ENCODE peak calls at places on chromosomes 6 and 20, in six cellular contexts. Y is H1, P is mesendoderm, D is mesenchymal stem cell, F is neuronal stem cell, Q is H9. E is an unnamed sample.

GRCh38 chr20:45489083-45489531 is 19.6 kb downstream of the WFDC2 start:
- DNase-seq in P (peak), D (no peak), Y (no peak), F (no peak), Q (no peak), E (no peak)

GRCh38 chr20:39458452-39458851 is 496.3 kb downstream of the DHX35 start:
- DNase-seq in D (no peak), P (no peak), Y (no peak), Q (no peak), F (no peak), E (no peak)

GRCh38 chr6:21188505-21189223 is 404.9 kb upstream of the SOX4 start:
- DNase-seq in P (peak), Y (no peak), F (no peak), D (no peak), Q (no peak), E (no peak)

GRCh38 chr6:19836799-19837510 is at the start of gene ID4:
- DNase-seq in P (peak), Q (peak), D (peak), F (peak), Y (peak), E (peak)

GRCh38 chr20:46568570-46569129 is 18.2 kb upstream of the OCSTAMP start:
- DNase-seq in Y (no peak), Q (no peak), F (no peak), D (peak), P (no peak), E (peak)

GRCh38 chr6:168263351-168263905 is 56.1 kb downstream of the DACT2 start:
- DNase-seq in Y (no peak), F (no peak), Q (no peak), D (no peak), P (no peak), E (no peak)

GRCh38 chr6:134351615-134352474 is 33.9 kb upstream of the SGK1 start:
- DNase-seq in Q (peak), P (peak), D (peak), Y (no peak), F (no peak), E (peak)

GRCh38 chr6:74115674-74116073 is 419.7 kb downstream of the CD109 start:
- DNase-seq in F (no peak), P (peak), Y (no peak), Q (no peak), D (peak), E (peak)

GRCh38 chr20:24575811-24576210 is 106.4 kb downstream of the SYNDIG1 start:
- DNase-seq in Y (no peak), D (no peak), Q (no peak), F (no peak), P (no peak), E (no peak)

GRCh38 chr6:151084275-151084674 is 155.5 kb upstream of the AKAP12 start:
- DNase-seq in Q (no peak), F (no peak), D (no peak), Y (no peak), P (no peak), E (no peak)
- H4K8ac ChIP-seq in Q (no peak), F (no peak), D (no peak), Y (no peak), P (no peak), E (no peak)

GRCh38 chr20:18030020-18030419 is 27.7 kb downstream of the OVOL2 start:
- DNase-seq in F (no peak), Y (no peak), Q (no peak), P (no peak), D (no peak), E (no peak)

GRCh38 chr20:18031050-18031449 is 26.7 kb downstream of the OVOL2 start:
- DNase-seq in Q (no peak), Y (no peak), D (no peak), P (peak), F (no peak), E (no peak)

GRCh38 chr20:18034039-18034438 is 23.7 kb downstream of the OVOL2 start:
- DNase-seq in Y (no peak), F (no peak), D (no peak), P (no peak), Q (no peak), E (no peak)

GRCh38 chr20:18031888-18032509 is 25.7 kb downstream of the OVOL2 start:
- DNase-seq in Q (no peak), F (no peak), P (no peak), Y (no peak), D (no peak), E (no peak)

GRCh38 chr20:18032977-18033892 is 24.5 kb downstream of the OVOL2 start:
- DNase-seq in D (no peak), F (peak), Q (no peak), Y (no peak), P (peak), E (peak)
- H4K8ac ChIP-seq in D (no peak), F (no peak), Q (no peak), Y (no peak), P (no peak), E (no peak)

GRCh38 chr20:48728042-48728837 is 99.6 kb downstream of the PREX1 start:
- DNase-seq in P (no peak), F (no peak), D (no peak), Y (no peak), Q (no peak), E (no peak)

GRCh38 chr20:48727226-48727625 is 100.6 kb downstream of the PREX1 start:
- DNase-seq in P (no peak), Y (no peak), F (no peak), D (no peak), Q (no peak), E (no peak)

GRCh38 chr20:48723308-48724264 is 104.2 kb downstream of the PREX1 start:
- DNase-seq in F (no peak), Y (no peak), Q (no peak), D (peak), P (no peak), E (no peak)

GRCh38 chr20:48724891-48725588 is 102.8 kb downstream of the PREX1 start:
- DNase-seq in P (no peak), D (no peak), F (no peak), Q (no peak), Y (no peak), E (no peak)

GRCh38 chr20:48725589-48725991 is 102.2 kb downstream of the PREX1 start:
- DNase-seq in Y (no peak), F (no peak), D (peak), Q (no peak), P (peak), E (peak)
- H4K8ac ChIP-seq in Y (no peak), F (no peak), D (no peak), Q (peak), P (no peak), E (no peak)

GRCh38 chr20:42975974-42976373 is 213.7 kb downstream of the PTPRT start:
- DNase-seq in P (no peak), Y (no peak), Q (no peak), D (no peak), F (no peak), E (no peak)

GRCh38 chr20:42979720-42980119 is 210.0 kb downstream of the PTPRT start:
- DNase-seq in P (peak), Q (peak), Y (no peak), F (no peak), D (no peak), E (no peak)

GRCh38 chr20:42981258-42981657 is 208.4 kb downstream of the PTPRT start:
- DNase-seq in F (no peak), Q (no peak), Y (no peak), P (no peak), D (no peak), E (no peak)

GRCh38 chr20:42974347-42974746 is 215.4 kb downstream of the PTPRT start:
- DNase-seq in D (no peak), Q (no peak), Y (no peak), P (no peak), F (no peak), E (no peak)

GRCh38 chr20:42978184-42978974 is 211.3 kb downstream of the PTPRT start:
- DNase-seq in Q (no peak), D (no peak), P (no peak), Y (no peak), F (no peak), E (no peak)
- H4K8ac ChIP-seq in Q (no peak), D (no peak), P (no peak), Y (no peak), F (no peak), E (no peak)

GRCh38 chr6:30890646-30891449 is 6.5 kb downstream of the DDR1 start:
- DNase-seq in P (no peak), Q (no peak), D (no peak), F (no peak), Y (no peak), E (no peak)
- H4K8ac ChIP-seq in P (no peak), Q (no peak), D (no peak), F (no peak), Y (no peak), E (no peak)

DNA sequence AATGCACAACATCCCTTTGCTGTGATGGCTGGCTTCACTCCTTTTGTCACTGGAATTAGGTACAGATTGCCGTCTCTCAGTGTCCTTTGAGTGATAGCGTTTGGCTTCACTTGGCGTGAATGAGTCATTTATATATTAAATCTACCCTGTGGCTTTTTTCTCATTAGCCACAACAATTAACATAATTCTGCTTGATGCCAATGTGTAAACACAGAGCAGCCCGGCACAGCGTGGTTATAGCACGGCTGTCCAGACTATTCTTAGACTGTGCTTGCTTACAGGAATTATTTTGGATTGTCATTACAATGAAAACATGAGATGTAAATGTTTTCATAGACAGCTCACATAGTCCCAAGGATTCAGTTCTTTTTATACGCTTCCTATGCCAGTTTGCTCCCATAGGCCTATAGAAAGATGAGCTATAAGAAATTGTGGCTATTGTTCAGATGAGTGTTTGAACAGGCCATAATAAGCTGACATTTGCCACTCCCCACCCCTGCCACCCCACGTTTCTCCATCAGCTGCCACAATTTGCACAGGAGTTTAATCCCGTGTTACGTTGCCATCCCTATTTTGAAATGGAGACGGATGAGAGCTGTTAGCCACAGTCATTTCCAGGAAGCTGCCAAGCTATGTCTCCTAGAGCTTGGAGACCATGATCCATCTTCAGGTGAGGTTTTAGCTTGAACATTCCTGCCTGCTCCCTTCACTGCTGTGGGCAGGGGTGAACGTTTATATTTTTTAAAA is 65.9 kb downstream of the PPP1R14C start:
- DNase-seq in Q (no peak), F (no peak), P (no peak), Y (no peak), D (peak), E (no peak)
- H4K8ac ChIP-seq in Q (no peak), F (no peak), P (no peak), Y (no peak), D (no peak), E (no peak)

GRCh38 chr20:5118220-5119142 is 1.3 kb downstream of the PCNA start:
- DNase-seq in Q (no peak), Y (no peak), F (no peak), D (peak), P (no peak), E (no peak)
- H4K8ac ChIP-seq in Q (no peak), Y (peak), F (no peak), D (no peak), P (no peak), E (peak)

DNA sequence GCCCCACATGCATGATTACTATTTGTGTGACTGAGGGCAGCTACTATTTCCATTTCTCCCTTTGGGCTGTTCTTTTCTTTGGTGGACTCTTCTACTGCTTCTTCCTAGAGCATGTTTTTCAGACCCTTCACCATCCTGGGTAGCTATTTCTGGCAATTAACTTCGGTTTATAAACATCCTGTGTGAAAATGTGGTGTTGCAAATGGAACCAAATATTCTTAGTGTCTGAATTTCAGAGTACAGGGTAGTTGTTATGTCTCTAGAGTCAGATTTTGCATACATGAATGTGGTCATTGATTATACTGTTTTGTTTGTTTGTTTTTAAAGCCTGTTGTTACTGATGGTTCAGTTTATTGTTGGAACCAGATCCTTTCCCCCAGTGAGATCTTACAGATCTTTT is 49.7 kb downstream of the PROKR2 start:
- DNase-seq in P (no peak), D (no peak), F (no peak), Y (no peak), Q (no peak), E (no peak)
- H4K8ac ChIP-seq in P (no peak), D (no peak), F (no peak), Y (no peak), Q (no peak), E (no peak)

GRCh38 chr6:47253136-47253535 is 56.6 kb downstream of the TNFRSF21 start:
- DNase-seq in F (no peak), Q (no peak), Y (no peak), P (no peak), D (no peak), E (no peak)
- H4K8ac ChIP-seq in F (no peak), Q (no peak), Y (no peak), P (no peak), D (no peak), E (no peak)

GRCh38 chr20:23419995-23420901 is 1.0 kb downstream of the NAPB start:
- DNase-seq in D (peak), F (peak), Q (no peak), Y (no peak), P (peak), E (peak)
- H4K8ac ChIP-seq in D (no peak), F (no peak), Q (no peak), Y (no peak), P (peak), E (no peak)

E was measured in IMR-90.